ENCODE peak calls at places on chromosomes 16 and 17, in five cellular contexts. L is GM23338, R is skeletal muscle cell, G is stomach, P is fibroblast of lung. B is an unnamed sample.

GRCh38 chr16:8565498-8565897 is 24.8 kb downstream of the TMEM114 start:
- DNase-seq in L (peak; percentile 80), R (no peak), P (no peak), G (no peak), B (no peak)

GRCh38 chr16:50253511-50253903 is 12.8 kb upstream of the ADCY7 start:
- DNase-seq in G (no peak), L (no peak), R (no peak), P (no peak), B (no peak)

GRCh38 chr16:15034266-15035162 is 21.4 kb downstream of the NTAN1 start:
- DNase-seq in L (no peak), P (no peak), R (no peak), G (no peak), B (no peak)

GRCh38 chr17:81391268-81391963 is 3.8 kb upstream of the BAHCC1 start:
- DNase-seq in G (no peak), P (no peak), R (no peak), L (no peak), B (no peak)

GRCh38 chr17:55420067-55420775 is 1.4 kb downstream of the MMD start:
- DNase-seq in L (no peak), G (peak; percentile 26), P (no peak), R (no peak), B (no peak)

GRCh38 chr16:87062569-87063442 is 254.4 kb downstream of the C16orf95 start:
- DNase-seq in L (peak; percentile 93), R (no peak), P (peak; percentile 78), G (peak; percentile 73), B (peak; percentile 78)

GRCh38 chr17:32484628-32485027 is 2.2 kb upstream of the CDK5R1 start:
- DNase-seq in R (no peak), G (no peak), P (no peak), L (no peak), B (no peak)

GRCh38 chr16:23319861-23320615 is 17.9 kb downstream of the SCNN1B start:
- DNase-seq in R (no peak), L (no peak), P (no peak), G (no peak), B (no peak)

GRCh38 chr16:27314161-27314723 is 468 bp downstream of the IL4R start:
- DNase-seq in R (peak; percentile 90), P (peak; percentile 93), L (peak; percentile 55), G (peak; percentile 57), B (peak; percentile 94)

GRCh38 chr17:2904135-2904534 is 107.9 kb downstream of the RAP1GAP2 start:
- DNase-seq in G (peak; percentile 76), R (no peak), L (peak; percentile 72), P (no peak), B (no peak)

GRCh38 chr17:4939554-4939803 is 367 bp downstream of the SLC25A11 start:
- DNase-seq in R (no peak), P (no peak), G (no peak), L (peak; percentile 55), B (no peak)

GRCh38 chr17:54902017-54902416 is 1.4 kb downstream of the TOM1L1 start:
- DNase-seq in P (no peak), L (no peak), G (no peak), R (no peak), B (no peak)

GRCh38 chr16:85462405-85463227 is 150.5 kb upstream of the GSE1 start:
- DNase-seq in R (no peak), G (peak; percentile 51), P (no peak), L (peak; percentile 53), B (no peak)

GRCh38 chr16:67241008-67241900 is 6.0 kb downstream of the FHOD1 start:
- DNase-seq in R (peak; percentile 73), P (peak; percentile 74), G (peak; percentile 91), L (peak; percentile 36), B (peak; percentile 70)

GRCh38 chr17:69878661-69879060 is 196.4 kb upstream of the KCNJ16 start:
- DNase-seq in L (no peak), P (no peak), R (no peak), G (no peak), B (peak; percentile 55)

GRCh38 chr17:64773836-64774761 is 112.0 kb upstream of the SMURF2 start:
- DNase-seq in L (peak; percentile 85), R (no peak), P (peak; percentile 57), G (peak; percentile 85), B (peak; percentile 51)

GRCh38 chr17:63479495-63480184 is 2.8 kb downstream of the ACE start:
- DNase-seq in L (no peak), G (no peak), P (no peak), R (no peak), B (no peak)

GRCh38 chr16:89860747-89861304 is 12.6 kb upstream of the TCF25 start:
- DNase-seq in P (peak; percentile 27), G (peak; percentile 70), R (no peak), L (peak; percentile 88), B (peak; percentile 23)

GRCh38 chr17:57810740-57811632 is 38.9 kb downstream of the MRPS23 start:
- DNase-seq in L (no peak), R (no peak), P (peak; percentile 23), G (no peak), B (peak; percentile 55)

GRCh38 chr16:89164847-89165684 is 6.5 kb upstream of the CDH15 start:
- DNase-seq in R (no peak), L (no peak), G (no peak), P (no peak), B (no peak)

GRCh38 chr16:1293921-1294656 is 15.3 kb upstream of the UBE2I start:
- DNase-seq in P (no peak), R (no peak), L (no peak), G (no peak), B (no peak)

GRCh38 chr16:3993052-3993785 is 112.7 kb upstream of the CREBBP start:
- DNase-seq in L (no peak), G (no peak), R (no peak), P (no peak), B (no peak)

GRCh38 chr16:12646490-12647274 is 157.0 kb downstream of the CPPED1 start:
- DNase-seq in P (no peak), G (peak; percentile 63), R (no peak), L (no peak), B (no peak)

GRCh38 chr17:41968676-41969075 is 2.1 kb downstream of the CNP start:
- DNase-seq in P (no peak), R (no peak), G (no peak), L (no peak), B (no peak)

GRCh38 chr17:37848690-37849616 is 75.3 kb upstream of the TBC1D3K start:
- DNase-seq in R (peak; percentile 32), P (peak; percentile 74), L (no peak), G (no peak), B (no peak)

GRCh38 chr17:76642994-76643393 is 563 bp downstream of the ST6GALNAC1 start:
- DNase-seq in G (no peak), P (no peak), L (no peak), R (no peak), B (no peak)
- H3K4me3 ChIP-seq in G (peak overlapping the region; percentile 41), P (no peak overlapping the region), L (no peak overlapping the region), R (no peak overlapping the region), B (no peak overlapping the region)

DNA sequence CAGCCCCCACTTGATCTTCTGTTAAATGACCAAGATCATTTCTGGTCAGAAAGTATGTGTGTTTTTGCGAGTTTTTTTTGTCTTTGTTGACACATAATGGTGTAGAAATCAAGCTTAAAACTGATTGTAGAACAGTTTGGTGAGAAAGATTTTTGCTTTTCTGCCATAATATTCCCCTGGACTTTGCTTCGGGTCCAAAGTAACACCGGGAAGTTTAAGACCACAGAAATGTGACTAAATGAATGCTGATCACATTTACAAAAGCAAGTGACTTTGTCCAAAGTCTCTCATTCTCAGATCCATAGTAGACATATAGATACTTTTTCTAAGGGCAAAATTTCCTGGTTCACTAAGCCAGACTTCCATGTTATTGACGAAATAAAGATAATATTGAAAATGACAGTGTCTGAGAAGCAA is 2.6 kb downstream of the FAM20A start:
- DNase-seq in L (no peak), P (no peak), R (no peak), G (no peak), B (no peak)
- H3K4me3 ChIP-seq in L (no peak overlapping the region), P (no peak overlapping the region), R (no peak overlapping the region), G (peak overlapping the region; percentile 61), B (peak overlapping the region; percentile 79)

DNA sequence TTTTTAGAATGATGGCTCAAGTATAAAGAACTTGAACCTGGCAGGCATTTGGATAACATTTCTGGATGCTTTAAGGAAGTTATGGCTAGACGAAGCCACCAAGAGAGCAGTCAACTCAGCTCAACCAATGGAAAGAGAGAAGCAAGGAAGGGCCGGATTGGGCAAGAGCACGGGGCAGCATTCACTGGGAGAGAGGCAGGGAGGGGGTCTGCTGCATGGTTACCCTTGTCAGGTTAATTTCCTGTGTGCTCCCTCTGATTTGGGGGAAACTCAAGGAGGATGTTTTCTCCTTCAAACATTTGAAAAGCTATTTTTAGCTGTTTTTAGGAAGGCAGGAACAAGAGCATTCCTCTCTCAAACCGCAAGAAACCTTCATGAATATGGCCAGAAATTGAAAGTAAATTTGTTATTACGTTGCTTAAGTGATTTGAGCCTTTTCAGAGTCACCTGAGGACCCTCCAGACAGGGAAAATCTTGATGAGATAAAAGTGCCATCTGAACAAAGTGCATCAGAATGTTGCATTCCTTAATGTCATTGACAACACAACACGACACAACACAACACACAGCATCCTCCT is 118.6 kb upstream of the ZFHX3 start:
- DNase-seq in L (peak; percentile 37), R (no peak), G (no peak), P (no peak), B (peak; percentile 65)
- H3K4me3 ChIP-seq in L (no peak overlapping the region), R (no peak overlapping the region), G (no peak overlapping the region), P (peak overlapping the region; percentile 21), B (peak overlapping the region; percentile 39)

DNA sequence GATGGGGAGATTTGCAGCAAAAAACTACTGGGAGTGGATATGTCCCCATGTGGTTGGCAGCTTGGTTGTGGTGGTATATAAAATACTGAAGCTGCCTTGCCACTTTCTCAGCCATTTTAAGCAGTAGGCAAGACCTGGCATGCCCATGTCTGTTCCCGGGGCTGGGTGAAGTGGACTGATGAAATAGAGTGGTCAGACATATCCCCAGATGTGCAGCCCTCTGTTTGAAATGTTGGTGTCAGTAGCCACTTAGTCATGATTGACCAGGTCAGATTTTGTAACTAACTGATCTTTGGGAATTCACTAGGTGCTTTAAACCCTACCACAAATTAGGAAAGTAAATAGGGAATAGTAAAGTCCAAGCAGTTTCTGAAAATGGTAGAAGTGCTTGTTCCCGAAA is 151.6 kb downstream of the PHKB start:
- DNase-seq in G (no peak), L (no peak), R (peak; percentile 33), P (peak; percentile 51), B (no peak)
- H3K4me3 ChIP-seq in G (no peak overlapping the region), L (no peak overlapping the region), R (no peak overlapping the region), P (no peak overlapping the region), B (no peak overlapping the region)

GRCh38 chr17:10200016-10200415 is 1.6 kb upstream of the GAS7 start:
- DNase-seq in G (no peak), L (no peak), P (no peak), R (no peak), B (no peak)

GRCh38 chr17:10197362-10197720 is 1.1 kb downstream of the GAS7 start:
- DNase-seq in L (no peak), R (no peak), G (no peak), P (no peak), B (no peak)

GRCh38 chr17:10196936-10197335 is 1.5 kb downstream of the GAS7 start:
- DNase-seq in P (no peak), R (no peak), G (no peak), L (no peak), B (no peak)

GRCh38 chr17:10197721-10198508 is 491 bp downstream of the GAS7 start:
- DNase-seq in G (no peak), L (peak; percentile 54), R (no peak), P (no peak), B (no peak)

GRCh38 chr17:10198509-10199249 is at the start of gene GAS7:
- DNase-seq in L (peak; percentile 86), G (peak; percentile 38), R (no peak), P (no peak), B (no peak)
- H3K4me3 ChIP-seq in L (peak within 1 kb of the TSS; percentile 80), G (peak within 1 kb of the TSS; percentile 56), R (peak within 1 kb of the TSS; percentile 38), P (peak within 1 kb of the TSS; percentile 27), B (peak within 1 kb of the TSS; percentile 59)

B was measured in fibroblast of the aortic adventitia.